ENCODE peak calls at places on chromosomes 7 and 10, in five cellular contexts. A is NCI-H226, X is GDM1, L is A172, D is cardiac muscle cell. Y is an unnamed sample.

GRCh38 chr10:29546773-29547313 is 87.9 kb downstream of the SVIL start:
- DNase-seq in A (no peak), D (no peak), X (no peak), L (no peak), Y (no peak)

GRCh38 chr7:1664711-1665591 is 5.1 kb upstream of the ELFN1 start:
- DNase-seq in X (peak), L (peak), A (peak), D (peak), Y (no peak)

GRCh38 chr7:77348371-77348813 is 67.8 kb downstream of the GSAP start:
- DNase-seq in L (peak), X (no peak), D (peak), A (peak), Y (no peak)

GRCh38 chr10:114458216-114458615 is 53.9 kb upstream of the AFAP1L2 start:
- DNase-seq in A (no peak), L (no peak), X (no peak), D (no peak), Y (no peak)

GRCh38 chr7:823639-824038 is 8.6 kb upstream of the SUN1 start:
- DNase-seq in L (no peak), D (no peak), X (no peak), A (no peak), Y (no peak)

GRCh38 chr7:25864943-25865633 is 286.9 kb upstream of the NFE2L3 start:
- DNase-seq in L (no peak), X (no peak), A (no peak), D (no peak), Y (no peak)

GRCh38 chr10:29621161-29621560 is 13.6 kb downstream of the SVIL start:
- DNase-seq in D (peak), L (peak), X (no peak), A (peak), Y (no peak)

GRCh38 chr7:107044347-107045194 is at the start of gene PRKAR2B:
- DNase-seq in L (peak), D (peak), A (peak), X (peak), Y (no peak)

GRCh38 chr10:106971411-106971831 is 193.1 kb downstream of the SORCS1 start:
- DNase-seq in A (no peak), L (no peak), D (no peak), X (no peak), Y (no peak)

GRCh38 chr10:115654961-115655360 is 561.8 kb downstream of the ATRNL1 start:
- DNase-seq in X (no peak), L (peak), A (peak), D (no peak), Y (no peak)

GRCh38 chr7:9149499-9150082 is 716.2 kb downstream of the NXPH1 start:
- DNase-seq in A (no peak), X (no peak), L (peak), D (no peak), Y (peak)

GRCh38 chr7:80883188-80884025 is 35.4 kb downstream of the SEMA3C start:
- DNase-seq in L (peak), A (peak), X (no peak), D (peak), Y (peak)

GRCh38 chr7:105830405-105831218 is 45.8 kb downstream of the ATXN7L1 start:
- DNase-seq in A (peak), D (peak), L (peak), X (no peak), Y (peak)

GRCh38 chr7:43721193-43721806 is 8.0 kb downstream of the COA1 start:
- DNase-seq in L (peak), X (no peak), D (peak), A (no peak), Y (peak)

GRCh38 chr10:35340975-35341374 is 4.7 kb downstream of the CCNY start:
- DNase-seq in X (no peak), D (peak), A (no peak), L (no peak), Y (no peak)

GRCh38 chr10:48444266-48444665 is 137.8 kb downstream of the MAPK8 start:
- DNase-seq in D (peak), A (peak), X (peak), L (peak), Y (peak)

GRCh38 chr10:22620929-22621328 is 93.4 kb downstream of the PIP4K2A start:
- DNase-seq in A (no peak), D (peak), X (no peak), L (no peak), Y (no peak)

GRCh38 chr10:36489181-36489927 is 636.0 kb upstream of the ANKRD30A start:
- DNase-seq in X (no peak), L (no peak), A (no peak), D (peak), Y (no peak)

GRCh38 chr10:75400163-75400768 is 1.3 kb downstream of the ZNF503 start:
- DNase-seq in D (peak), X (no peak), L (no peak), A (no peak), Y (peak)

GRCh38 chr10:114305521-114305925 is 66.5 kb downstream of the VWA2 start:
- DNase-seq in A (no peak), D (no peak), L (no peak), X (no peak), Y (no peak)

GRCh38 chr10:37865264-37865663 is 7.9 kb upstream of the ZNF248 start:
- DNase-seq in D (no peak), A (no peak), L (no peak), X (no peak), Y (no peak)

GRCh38 chr10:110746254-110746826 is 102.2 kb downstream of the RBM20 start:
- DNase-seq in D (peak), X (peak), A (peak), L (peak), Y (peak)

GRCh38 chr7:149872419-149873073 is 1.2 kb upstream of the ATP6V0E2 start:
- DNase-seq in D (peak), L (peak), X (no peak), A (no peak), Y (no peak)

GRCh38 chr10:80081801-80082750 is 3.6 kb downstream of the TMEM254 start:
- DNase-seq in L (no peak), A (peak), D (peak), X (no peak), Y (peak)

GRCh38 chr7:540997-541396 is 21.4 kb upstream of the PDGFA start:
- DNase-seq in D (no peak), A (no peak), X (no peak), L (no peak), Y (no peak)

GRCh38 chr10:93160829-93161228 is 87.1 kb downstream of the CYP26A1 start:
- DNase-seq in D (peak), X (no peak), A (peak), L (peak), Y (peak)